ENCODE peak calls at places on chromosomes 5 and 9, in seven cellular contexts. P is stomach, D is breast epithelium, W is GM12891, B is HL-60, X is spleen, Y is SK-N-SH. V is an unnamed sample.

GRCh38 chr9:90873422-90873821 is 71.8 kb downstream of the SYK start:
- DNase-seq in D (no peak), B (no peak), P (no peak), Y (no peak), X (no peak), W (no peak), V (no peak)

GRCh38 chr5:83921794-83922193 is 201.1 kb upstream of the HAPLN1 start:
- DNase-seq in X (no peak), D (no peak), Y (no peak), W (no peak), P (no peak), B (no peak), V (no peak)

GRCh38 chr5:149931992-149932436 is 12.6 kb downstream of the PDE6A start:
- DNase-seq in X (no peak), P (no peak), Y (peak; percentile 20), B (no peak), W (no peak), D (no peak), V (no peak)

GRCh38 chr9:101711330-101711941 is 27.0 kb downstream of the GRIN3A start:
- DNase-seq in D (no peak), B (no peak), P (no peak), Y (peak; percentile 30), W (no peak), X (no peak), V (peak; percentile 1)

GRCh38 chr5:100708625-100709171 is 173.5 kb downstream of the FAM174A start:
- DNase-seq in D (no peak), X (no peak), B (no peak), Y (no peak), W (no peak), P (no peak), V (no peak)

GRCh38 chr5:28523887-28524637 is 1485.7 kb upstream of the CDH9 start:
- DNase-seq in P (no peak), B (no peak), W (no peak), X (no peak), Y (no peak), D (no peak), V (peak; percentile 45)

GRCh38 chr5:127313847-127314473 is 23.4 kb downstream of the MEGF10 start:
- DNase-seq in B (peak; percentile 8), W (no peak), P (peak; percentile 71), X (peak; percentile 87), D (peak; percentile 22), Y (peak; percentile 44), V (peak; percentile 69)

GRCh38 chr5:126917918-126918623 is 112.3 kb downstream of the MARCHF3 start:
- DNase-seq in Y (peak; percentile 77), B (no peak), D (no peak), P (no peak), X (no peak), W (no peak), V (peak; percentile 16)

GRCh38 chr9:129002989-129003388 is 25.1 kb downstream of the SH3GLB2 start:
- DNase-seq in W (no peak), X (no peak), D (no peak), B (no peak), P (no peak), Y (no peak), V (no peak)

GRCh38 chr9:129001504-129002325 is 26.4 kb downstream of the SH3GLB2 start:
- DNase-seq in B (no peak), P (no peak), D (no peak), X (peak; percentile 52), W (no peak), Y (no peak), V (no peak)

GRCh38 chr9:128995791-128996190 is 32.3 kb downstream of the SH3GLB2 start:
- DNase-seq in X (peak; percentile 2), B (no peak), P (no peak), W (no peak), D (no peak), Y (no peak), V (no peak)

GRCh38 chr9:128998462-128998861 is 29.7 kb downstream of the SH3GLB2 start:
- DNase-seq in B (no peak), Y (no peak), W (no peak), D (peak; percentile 43), X (no peak), P (no peak), V (no peak)

DNA sequence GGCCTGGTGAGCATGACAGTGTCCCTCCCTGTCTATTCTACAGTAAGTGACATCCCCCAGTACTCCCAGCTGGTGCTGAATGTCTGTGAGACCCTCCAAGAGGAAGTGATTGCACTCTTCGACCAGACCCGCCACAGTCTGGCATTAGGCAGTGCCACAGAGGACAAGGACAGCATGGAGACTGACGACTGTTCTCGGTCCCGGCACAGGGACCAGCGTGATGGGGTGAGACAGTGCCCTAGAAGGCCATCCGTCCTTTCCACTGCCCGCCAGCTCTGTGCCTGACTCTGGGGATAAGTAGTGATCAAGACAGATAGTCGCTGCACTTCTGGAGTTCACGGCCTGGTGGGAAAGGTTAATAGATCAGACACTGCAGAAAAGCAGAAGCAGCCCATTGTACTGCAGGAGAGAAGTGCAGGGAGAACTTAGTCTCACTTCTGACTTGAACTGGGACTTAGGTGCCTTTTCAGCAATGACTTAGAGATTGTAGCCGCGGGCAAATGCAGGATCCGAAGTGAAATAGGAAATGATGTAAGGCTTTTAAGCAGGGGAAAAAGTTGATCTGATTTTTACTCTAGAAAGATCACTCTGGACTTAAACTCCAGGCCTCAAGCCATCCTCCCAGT is 28.4 kb downstream of the SH3GLB2 start:
- DNase-seq in X (no peak), D (no peak), Y (no peak), W (no peak), P (no peak), B (no peak), V (no peak)
- TF ChIP-seq POLR2AphosphoS5 in X (peak; percentile 16), D (no peak), Y (no peak), W (no peak), P (no peak), B (no peak), V (no peak)

GRCh38 chr9:114958021-114958846 is 27.8 kb upstream of the TNFSF8 start:
- DNase-seq in B (peak; percentile 70), Y (no peak), D (no peak), W (no peak), X (peak; percentile 82), P (no peak), V (no peak)
- TF ChIP-seq POLR2AphosphoS5 in B (peak; percentile 90), Y (no peak), D (no peak), W (no peak), X (no peak), P (no peak), V (no peak)

GRCh38 chr5:171405615-171406014 is 13.8 kb upstream of the FGF18 start:
- DNase-seq in P (no peak), Y (peak; percentile 46), D (no peak), X (no peak), W (no peak), B (peak; percentile 52), V (no peak)
- TF ChIP-seq POLR2AphosphoS5 in P (no peak), Y (no peak), D (no peak), X (no peak), W (no peak), B (no peak), V (no peak)

GRCh38 chr9:72533322-72533721 is 11.9 kb downstream of the TMC1 start:
- DNase-seq in W (no peak), P (no peak), Y (no peak), B (no peak), D (no peak), X (no peak), V (peak; percentile 39)
- TF ChIP-seq POLR2AphosphoS5 in W (no peak), P (no peak), Y (no peak), B (no peak), D (no peak), X (no peak), V (no peak)

V was measured in endothelial cell of umbilical vein.